ENCODE peak calls at places on chromosomes 4 and X, in six cellular contexts. N is thyroid gland, I is NB4, B is suprapubic skin, C is IMR-90, S is uterus. Q is an unnamed sample.

GRCh38 chrX:88613338-88613737 is 133.7 kb upstream of the CPXCR1 start:
- DNase-seq in N (no peak), I (peak; percentile 7), B (no peak), C (no peak), S (no peak), Q (no peak)

GRCh38 chrX:40468033-40468979 is 112.5 kb upstream of the ATP6AP2 start:
- DNase-seq in N (peak; percentile 81), I (peak; percentile 83), B (no peak), C (peak; percentile 5), S (no peak), Q (peak; percentile 2)

GRCh38 chrX:148659481-148659880 is 159.1 kb downstream of the AFF2 start:
- DNase-seq in N (no peak), I (no peak), B (no peak), C (no peak), S (no peak), Q (no peak)

GRCh38 chrX:114583646-114584433 is at the start of gene HTR2C:
- DNase-seq in N (no peak), I (no peak), B (no peak), C (no peak), S (no peak), Q (no peak)

GRCh38 chr4:79259242-79259641 is 66.6 kb downstream of the NAA11 start:
- DNase-seq in N (no peak), I (no peak), B (no peak), C (no peak), S (no peak), Q (no peak)

GRCh38 chr4:29711226-29711625 is 1008.9 kb upstream of the PCDH7 start:
- DNase-seq in N (no peak), I (no peak), B (no peak), C (peak; percentile 90), S (no peak), Q (no peak)

GRCh38 chr4:123412700-123413512 is 16.3 kb downstream of the SPRY1 start:
- DNase-seq in N (no peak), I (no peak), B (no peak), C (no peak), S (peak; percentile 62), Q (no peak)

GRCh38 chr4:61739899-61740298 is 539.8 kb downstream of the ADGRL3 start:
- DNase-seq in N (no peak), I (no peak), B (no peak), C (no peak), S (no peak), Q (no peak)

GRCh38 chrX:111207851-111208250 is 62.4 kb downstream of the CAPN6 start:
- DNase-seq in N (no peak), I (no peak), B (no peak), C (no peak), S (no peak), Q (no peak)

GRCh38 chrX:130299279-130300009 is 30.7 kb upstream of the ZNF280C start:
- DNase-seq in N (no peak), I (no peak), B (no peak), C (no peak), S (no peak), Q (no peak)

GRCh38 chr4:8285976-8286718 is 16.6 kb downstream of the HTRA3 start:
- DNase-seq in N (no peak), I (no peak), B (no peak), C (no peak), S (no peak), Q (no peak)

GRCh38 chr4:102640669-102641068 is 120.1 kb downstream of the MANBA start:
- DNase-seq in N (no peak), I (no peak), B (no peak), C (peak; percentile 72), S (no peak), Q (no peak)

GRCh38 chrX:103520391-103520790 is 1.1 kb upstream of the RAB40A start:
- DNase-seq in N (no peak), I (no peak), B (no peak), C (peak; percentile 71), S (no peak), Q (no peak)

GRCh38 chr4:78292336-78292735 is 235.2 kb downstream of the FRAS1 start:
- DNase-seq in N (no peak), I (no peak), B (no peak), C (no peak), S (no peak), Q (no peak)

GRCh38 chrX:69319376-69319775 is 154.1 kb upstream of the PJA1 start:
- DNase-seq in N (no peak), I (no peak), B (no peak), C (no peak), S (no peak), Q (no peak)

GRCh38 chr4:186693159-186693815 is 30.4 kb downstream of the FAT1 start:
- DNase-seq in N (peak; percentile 73), I (no peak), B (peak; percentile 88), C (peak; percentile 87), S (peak; percentile 48), Q (peak; percentile 55)

GRCh38 chr4:102684605-102685052 is 76.1 kb downstream of the MANBA start:
- DNase-seq in N (no peak), I (no peak), B (no peak), C (peak; percentile 92), S (no peak), Q (peak; percentile 32)

GRCh38 chr4:74446896-74447295 is 2.0 kb downstream of the AREG start:
- DNase-seq in N (no peak), I (no peak), B (no peak), C (no peak), S (no peak), Q (no peak)

GRCh38 chr4:74447636-74448233 is 2.8 kb downstream of the AREG start:
- DNase-seq in N (no peak), I (no peak), B (no peak), C (no peak), S (no peak), Q (peak; percentile 31)

GRCh38 chr4:74446193-74446868 is 1.4 kb downstream of the AREG start:
- DNase-seq in N (no peak), I (no peak), B (no peak), C (no peak), S (no peak), Q (no peak)

GRCh38 chr4:74441744-74442143 is 3.2 kb upstream of the AREG start:
- DNase-seq in N (no peak), I (no peak), B (no peak), C (peak; percentile 33), S (no peak), Q (no peak)

DNA sequence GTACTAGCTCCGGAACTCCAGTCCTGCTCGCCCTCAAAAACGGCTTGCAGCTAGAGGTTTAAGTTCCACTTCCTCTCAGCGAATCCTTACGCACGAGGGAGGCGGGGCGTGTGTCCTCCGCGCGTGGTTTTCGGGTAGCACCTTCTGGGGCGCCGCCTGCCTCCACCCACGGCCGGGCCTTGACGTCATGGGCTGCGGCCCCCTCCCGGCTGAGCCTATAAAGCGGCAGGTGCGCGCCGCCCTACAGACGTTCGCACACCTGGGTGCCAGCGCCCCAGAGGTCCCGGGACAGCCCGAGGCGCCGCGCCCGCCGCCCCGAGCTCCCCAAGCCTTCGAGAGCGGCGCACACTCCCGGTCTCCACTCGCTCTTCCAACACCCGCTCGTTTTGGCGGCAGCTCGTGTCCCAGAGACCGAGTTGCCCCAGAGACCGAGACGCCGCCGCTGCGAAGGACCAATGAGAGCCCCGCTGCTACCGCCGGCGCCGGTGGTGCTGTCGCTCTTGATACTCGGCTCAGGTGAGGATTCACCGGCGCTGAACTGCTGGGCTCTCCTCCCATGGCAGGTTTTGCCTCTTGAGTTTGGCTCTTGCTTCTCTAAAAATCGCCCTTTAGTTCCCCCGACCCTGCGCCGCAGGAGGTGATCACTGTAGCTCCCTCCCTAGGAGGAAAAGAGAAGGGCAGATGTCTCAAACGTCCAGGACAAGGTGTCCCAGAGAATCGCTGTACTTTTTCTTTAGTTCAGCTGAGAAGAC is at the start of gene AREG:
- DNase-seq in N (peak; percentile 78), I (peak; percentile 5), B (peak; percentile 87), C (peak; percentile 41), S (peak; percentile 51), Q (peak; percentile 86)
- TF ChIP-seq POLR2A in N (peak; percentile 78), I (no peak), B (peak; percentile 21), C (no peak), S (peak; percentile 27), Q (peak; percentile 68)

GRCh38 chrX:54999717-55000598 is at the start of gene APEX2:
- DNase-seq in N (peak; percentile 90), I (peak; percentile 94), B (peak; percentile 95), C (peak; percentile 91), S (peak; percentile 86), Q (peak; percentile 94)
- TF ChIP-seq POLR2A in N (peak; percentile 63), I (peak; percentile 91), B (no peak), C (peak; percentile 85), S (peak; percentile 66), Q (peak; percentile 94)

GRCh38 chrX:16445166-16445752 is 204.7 kb upstream of the S100G start:
- DNase-seq in N (peak; percentile 4), I (peak; percentile 42), B (no peak), C (peak; percentile 47), S (no peak), Q (peak; percentile 58)
- TF ChIP-seq POLR2A in N (no peak), I (no peak), B (no peak), C (no peak), S (no peak), Q (no peak)

GRCh38 chrX:16786791-16787735 is 797 bp downstream of the TXLNG start:
- DNase-seq in N (peak; percentile 21), I (peak; percentile 54), B (no peak), C (no peak), S (peak; percentile 38), Q (peak; percentile 65)

GRCh38 chrX:16785247-16786138 is 773 bp upstream of the TXLNG start:
- DNase-seq in N (peak; percentile 25), I (no peak), B (no peak), C (no peak), S (peak; percentile 25), Q (no peak)

GRCh38 chrX:16783452-16783851 is 2.8 kb upstream of the TXLNG start:
- DNase-seq in N (no peak), I (no peak), B (no peak), C (no peak), S (no peak), Q (no peak)

GRCh38 chrX:16788477-16788876 is 2.2 kb downstream of the TXLNG start:
- DNase-seq in N (no peak), I (peak; percentile 31), B (no peak), C (no peak), S (peak; percentile 41), Q (peak; percentile 19)

DNA sequence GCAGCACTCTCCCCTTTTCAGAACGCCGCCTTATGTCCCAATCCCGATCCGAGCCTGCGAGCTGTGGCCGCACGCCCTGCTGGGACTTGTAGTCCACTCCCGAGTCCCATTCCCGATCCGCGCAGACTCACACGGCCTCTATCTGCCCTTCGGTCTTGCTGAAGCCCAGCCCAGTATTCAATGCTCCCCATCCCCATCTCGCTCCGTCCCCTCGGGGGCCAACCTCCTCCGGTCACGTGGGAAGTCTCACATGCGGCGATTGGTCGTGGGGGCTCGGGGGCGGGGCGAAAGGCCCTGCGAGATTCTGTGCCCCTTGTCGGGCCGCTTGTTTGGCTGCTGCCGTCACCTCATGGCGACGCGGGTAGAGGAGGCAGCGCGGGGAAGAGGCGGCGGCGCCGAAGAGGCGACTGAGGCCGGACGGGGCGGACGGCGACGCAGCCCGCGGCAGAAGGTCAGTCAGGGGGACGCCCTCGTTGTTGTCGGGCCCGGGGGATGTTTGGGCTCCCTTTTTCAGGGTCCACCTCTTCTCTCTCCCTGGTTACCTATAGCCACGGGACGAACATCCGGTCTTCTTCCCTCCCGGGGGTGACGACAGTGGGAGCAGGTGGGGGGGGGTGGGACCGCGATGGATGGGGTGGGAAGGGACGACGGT is at the start of gene TXLNG:
- DNase-seq in N (peak; percentile 97), I (peak; percentile 99), B (peak; percentile 97), C (peak; percentile 100), S (peak; percentile 99), Q (peak; percentile 98)
- TF ChIP-seq POLR2A in N (peak; percentile 88), I (peak; percentile 77), B (no peak), C (peak; percentile 95), S (peak; percentile 86), Q (peak; percentile 76)